ENCODE peak calls at places on chromosome 3, in nine cellular contexts. U is BJ, P is left ventricle myocardium inferior, R is cardiac muscle cell, W is HL-60, Z is HepG2, H is breast epithelium, F is GM23338, O is H7. S is an unnamed sample.
A peak's percentile ranks its signal among the peaks of the same experiment; 100 is the strongest.

GRCh38 chr3:67876261-67876660 is 221.8 kb upstream of the SUCLG2 start:
- DNase-seq in O (no peak), Z (peak; percentile 69), F (no peak), H (no peak), U (no peak), R (no peak), P (no peak), W (no peak), S (no peak)

GRCh38 chr3:157700405-157700804 is 197.2 kb upstream of the VEPH1 start:
- DNase-seq in F (peak; percentile 40), U (no peak), R (peak; percentile 4), W (no peak), H (no peak), Z (no peak), P (no peak), O (peak; percentile 14), S (no peak)

GRCh38 chr3:98329392-98330124 is 24.1 kb upstream of the OR5K4 start:
- DNase-seq in U (no peak), W (peak; percentile 13), F (peak; percentile 84), Z (peak; percentile 40), O (peak; percentile 19), P (peak; percentile 12), H (no peak), R (peak; percentile 63), S (no peak)

GRCh38 chr3:177792363-177793030 is 595.2 kb upstream of the TBL1XR1 start:
- DNase-seq in F (no peak), U (no peak), O (no peak), Z (no peak), R (peak; percentile 36), P (no peak), W (no peak), H (no peak), S (no peak)

GRCh38 chr3:49733551-49733950 is 9.8 kb upstream of the GMPPB start:
- DNase-seq in R (no peak), Z (no peak), F (no peak), H (no peak), P (no peak), U (no peak), W (peak; percentile 29), O (no peak), S (no peak)

GRCh38 chr3:115710799-115711198 is 87.5 kb downstream of the GAP43 start:
- DNase-seq in Z (no peak), H (no peak), F (no peak), U (no peak), O (no peak), R (peak; percentile 43), P (no peak), W (no peak), S (no peak)

GRCh38 chr3:39907981-39908380 is 98.6 kb downstream of the MYRIP start:
- DNase-seq in W (no peak), P (peak; percentile 17), F (no peak), H (no peak), Z (no peak), O (no peak), U (no peak), R (peak; percentile 61), S (no peak)

GRCh38 chr3:150847433-150847832 is 57.8 kb downstream of the MINDY4B start:
- DNase-seq in H (no peak), O (no peak), F (no peak), W (no peak), U (no peak), P (no peak), Z (no peak), R (no peak), S (no peak)

GRCh38 chr3:100412897-100413590 is 11.7 kb downstream of the LNP1 start:
- DNase-seq in H (no peak), O (no peak), F (no peak), U (no peak), W (no peak), R (no peak), Z (no peak), P (no peak), S (no peak)

GRCh38 chr3:172513488-172513887 is 9.7 kb downstream of the TNFSF10 start:
- DNase-seq in U (no peak), W (no peak), R (peak; percentile 69), H (no peak), Z (no peak), O (no peak), F (no peak), P (no peak), S (no peak)

GRCh38 chr3:18657858-18658820 is 233.0 kb upstream of the SATB1 start:
- DNase-seq in F (no peak), P (no peak), Z (no peak), U (no peak), O (no peak), R (no peak), W (no peak), H (no peak), S (no peak)

GRCh38 chr3:107458871-107459270 is 63.9 kb upstream of the BBX start:
- DNase-seq in O (no peak), Z (no peak), U (no peak), P (no peak), R (peak; percentile 60), F (no peak), W (no peak), H (no peak), S (no peak)

GRCh38 chr3:69181592-69182211 is 59.3 kb upstream of the LMOD3 start:
- DNase-seq in H (no peak), R (peak; percentile 86), W (no peak), Z (peak; percentile 80), O (no peak), F (no peak), P (no peak), U (peak; percentile 6), S (no peak)

GRCh38 chr3:47663630-47664240 is 85.1 kb upstream of the CSPG5 start:
- DNase-seq in P (no peak), Z (no peak), H (no peak), U (no peak), R (no peak), W (no peak), F (peak; percentile 12), O (no peak), S (no peak)

GRCh38 chr3:196754215-196754937 is 14.7 kb downstream of the PAK2 start:
- DNase-seq in P (no peak), U (no peak), W (no peak), R (peak; percentile 14), Z (peak; percentile 83), H (no peak), O (no peak), F (no peak), S (no peak)

GRCh38 chr3:156300373-156300772 is 180.0 kb downstream of the KCNAB1 start:
- DNase-seq in W (no peak), O (no peak), R (no peak), F (no peak), H (no peak), U (no peak), P (no peak), Z (no peak), S (no peak)

GRCh38 chr3:115111632-115112031 is 35.5 kb downstream of the ZBTB20 start:
- DNase-seq in U (no peak), F (no peak), W (no peak), O (no peak), Z (no peak), P (no peak), R (no peak), H (no peak), S (no peak)

GRCh38 chr3:108130705-108131104 is 39.9 kb upstream of the CD47 start:
- DNase-seq in H (no peak), P (no peak), R (no peak), U (no peak), F (no peak), W (no peak), Z (no peak), O (no peak), S (no peak)

GRCh38 chr3:60835796-60836195 is 415.5 kb downstream of the FHIT start:
- DNase-seq in P (no peak), O (no peak), F (no peak), W (no peak), H (no peak), U (no peak), Z (no peak), R (no peak), S (no peak)

GRCh38 chr3:29384640-29385039 is 103.8 kb downstream of the RBMS3 start:
- DNase-seq in Z (no peak), H (peak; percentile 52), O (no peak), F (peak; percentile 33), W (no peak), U (peak; percentile 84), P (peak; percentile 22), R (peak; percentile 87), S (no peak)

GRCh38 chr3:13537926-13538325 is 11.0 kb upstream of the FBLN2 start:
- DNase-seq in P (no peak), U (peak; percentile 92), R (peak; percentile 81), F (no peak), H (no peak), Z (no peak), W (no peak), O (no peak), S (no peak)

GRCh38 chr3:14494279-14494972 is 45.7 kb downstream of the GRIP2 start:
- DNase-seq in R (no peak), W (no peak), P (no peak), O (no peak), U (no peak), H (no peak), Z (no peak), F (no peak), S (no peak)

GRCh38 chr3:189222927-189223706 is 51.3 kb downstream of the TPRG1 start:
- DNase-seq in R (no peak), Z (no peak), W (no peak), F (no peak), P (no peak), O (no peak), U (no peak), H (no peak), S (no peak)

GRCh38 chr3:24829632-24830229 is 335.1 kb upstream of the THRB start:
- DNase-seq in Z (no peak), H (no peak), W (no peak), O (peak; percentile 65), F (peak; percentile 56), P (no peak), R (peak; percentile 4), U (no peak), S (no peak)
- H3K4me3 ChIP-seq in Z (no peak overlapping the region), H (peak overlapping the region; percentile 77), W (no peak overlapping the region), O (peak overlapping the region; percentile 36), F (peak overlapping the region; percentile 85), P (peak overlapping the region; percentile 69), R (peak overlapping the region; percentile 64), U (peak overlapping the region; percentile 25), S (no peak overlapping the region)

GRCh38 chr3:138949445-138950005 is 2.5 kb downstream of the FOXL2NB start:
- DNase-seq in H (no peak), R (no peak), O (peak; percentile 67), F (no peak), Z (no peak), P (no peak), W (no peak), U (no peak), S (no peak)
- H3K4me3 ChIP-seq in H (peak overlapping the region; percentile 61), R (peak overlapping the region; percentile 31), O (peak overlapping the region; percentile 31), F (peak overlapping the region; percentile 73), Z (peak overlapping the region; percentile 41), P (peak overlapping the region; percentile 61), W (no peak overlapping the region), U (no peak overlapping the region), S (no peak overlapping the region)

GRCh38 chr3:128195802-128196201 is 42.5 kb downstream of the EEFSEC start:
- DNase-seq in P (no peak), U (no peak), O (no peak), F (no peak), W (no peak), Z (no peak), H (no peak), R (no peak), S (no peak)
- H3K4me3 ChIP-seq in P (no peak overlapping the region), U (no peak overlapping the region), O (no peak overlapping the region), F (no peak overlapping the region), W (no peak overlapping the region), Z (no peak overlapping the region), H (no peak overlapping the region), R (no peak overlapping the region), S (no peak overlapping the region)

GRCh38 chr3:42032693-42033349 is 58.3 kb upstream of the TRAK1 start:
- DNase-seq in F (no peak), H (peak; percentile 78), P (peak; percentile 46), Z (peak; percentile 95), O (no peak), W (peak; percentile 23), R (peak; percentile 98), U (peak; percentile 98), S (no peak)
- H3K4me3 ChIP-seq in F (no peak overlapping the region), H (peak overlapping the region; percentile 10), P (peak overlapping the region; percentile 12), Z (peak overlapping the region; percentile 26), O (no peak overlapping the region), W (no peak overlapping the region), R (no peak overlapping the region), U (no peak overlapping the region), S (no peak overlapping the region)

S was measured in CD8-positive, alpha-beta memory T cell.